ENCODE peak calls at places on chromosomes 2 and 18, in five cellular contexts. O, A, R, N and F are unnamed samples.

GRCh38 chr2:37561615-37562569 is 109.5 kb downstream of the CDC42EP3 start:
- DNase-seq in R (no peak), A (no peak), N (peak; percentile 13), O (no peak), F (peak; percentile 98)

GRCh38 chr2:229489016-229489415 is 217.9 kb upstream of the PID1 start:
- DNase-seq in N (no peak), A (no peak), O (no peak), R (no peak), F (no peak)

GRCh38 chr2:116585654-116586053 is 1228.8 kb upstream of the DDX18 start:
- DNase-seq in N (no peak), A (no peak), R (no peak), O (no peak), F (no peak)

GRCh38 chr2:75493230-75493629 is 67.5 kb downstream of the EVA1A start:
- DNase-seq in N (no peak), A (peak; percentile 45), R (no peak), O (no peak), F (no peak)

GRCh38 chr18:26091047-26091630 is 726 bp upstream of the SS18 start:
- DNase-seq in R (no peak), O (no peak), N (no peak), A (peak; percentile 83), F (peak; percentile 78)

GRCh38 chr2:239357954-239358754 is 42.7 kb downstream of the HDAC4 start:
- DNase-seq in N (no peak), O (no peak), R (no peak), A (peak; percentile 24), F (no peak)

GRCh38 chr2:167817422-167817821 is 430.0 kb downstream of the STK39 start:
- DNase-seq in R (no peak), O (no peak), A (no peak), N (no peak), F (no peak)

GRCh38 chr18:57631697-57632096 is 10.1 kb upstream of the NARS1 start:
- DNase-seq in A (no peak), O (no peak), N (no peak), R (no peak), F (no peak)

GRCh38 chr2:110853516-110853915 is 121.1 kb downstream of the ACOXL start:
- DNase-seq in R (no peak), A (peak; percentile 40), N (peak; percentile 67), O (peak; percentile 44), F (peak; percentile 43)

GRCh38 chr2:52264488-52264887 is 1232.6 kb upstream of the NRXN1 start:
- DNase-seq in A (peak; percentile 2), R (no peak), N (no peak), O (no peak), F (no peak)

GRCh38 chr2:143686585-143687164 is 557.5 kb downstream of the ARHGAP15 start:
- DNase-seq in R (no peak), A (peak; percentile 50), N (no peak), O (peak; percentile 62), F (peak; percentile 45)

GRCh38 chr2:100948965-100949364 is 53.1 kb upstream of the RPL31 start:
- DNase-seq in A (no peak), R (no peak), O (no peak), N (no peak), F (no peak)

GRCh38 chr18:46916551-46917107 is 678 bp downstream of the PIAS2 start:
- DNase-seq in A (peak; percentile 41), R (peak; percentile 19), O (peak; percentile 53), N (peak; percentile 54), F (no peak)

GRCh38 chr2:26816893-26817292 is 31.0 kb downstream of the CENPA start:
- DNase-seq in N (no peak), A (peak; percentile 79), R (no peak), O (peak; percentile 35), F (no peak)

GRCh38 chr18:26556573-26556972 is 8.2 kb upstream of the KCTD1 start:
- DNase-seq in N (no peak), O (no peak), A (no peak), R (no peak), F (no peak)